ENCODE peak calls at places on chromosomes 4 and X, in nine cellular contexts. P is GM20000; R is transverse colon; Z is cardiac muscle cell; S is choroid plexus epithelial cell; V is CD4-positive, alpha-beta T cell; L is GM12865; T is B cell; J is fibroblast of lung. K is an unnamed sample.

GRCh38 chrX:133905305-133905704 is 80.1 kb downstream of the GPC3 start:
- DNase-seq in P (no peak), R (no peak), Z (no peak), S (no peak), V (no peak), L (no peak), T (no peak), J (no peak), K (no peak)

GRCh38 chr4:54233697-54234496 is 4.8 kb downstream of the PDGFRA start:
- DNase-seq in P (peak), R (peak), Z (peak), S (peak), V (peak), L (peak), T (peak), J (peak), K (peak)

GRCh38 chr4:37978509-37978908 is 18.3 kb downstream of the PTTG2 start:
- DNase-seq in P (no peak), R (no peak), Z (no peak), S (no peak), V (no peak), L (peak), T (no peak), J (no peak), K (no peak)

GRCh38 chr4:185265942-185266341 is 56.5 kb downstream of the SNX25 start:
- DNase-seq in P (no peak), R (no peak), Z (no peak), S (peak), V (no peak), L (peak), T (peak), J (peak), K (no peak)

GRCh38 chr4:85952518-85952917 is 407.3 kb downstream of the MAPK10 start:
- DNase-seq in P (no peak), R (no peak), Z (no peak), S (peak), V (no peak), L (no peak), T (no peak), J (peak), K (no peak)

GRCh38 chr4:168739851-168740250 is 243.0 kb downstream of the PALLD start:
- DNase-seq in P (no peak), R (no peak), Z (no peak), S (no peak), V (no peak), L (no peak), T (no peak), J (no peak), K (no peak)

GRCh38 chr4:162985131-162985530 is 181.6 kb downstream of the NAF1 start:
- DNase-seq in P (no peak), R (no peak), Z (no peak), S (no peak), V (no peak), L (no peak), T (no peak), J (no peak), K (no peak)

GRCh38 chr4:109207060-109207459 is 95.4 kb downstream of the COL25A1 start:
- DNase-seq in P (no peak), R (no peak), Z (no peak), S (peak), V (no peak), L (no peak), T (no peak), J (peak), K (no peak)

GRCh38 chr4:6916587-6917444 is 7.2 kb downstream of the TBC1D14 start:
- DNase-seq in P (no peak), R (peak), Z (no peak), S (peak), V (no peak), L (peak), T (no peak), J (no peak), K (peak)

GRCh38 chrX:33211356-33212254 is at the start of gene DMD:
- DNase-seq in P (no peak), R (peak), Z (peak), S (peak), V (no peak), L (no peak), T (no peak), J (peak), K (peak)

GRCh38 chr4:6134612-6135220 is 65.6 kb downstream of the JAKMIP1 start:
- DNase-seq in P (peak), R (no peak), Z (no peak), S (no peak), V (peak), L (peak), T (peak), J (no peak), K (no peak)

GRCh38 chr4:110602061-110602460 is 20.8 kb downstream of the PITX2 start:
- DNase-seq in P (no peak), R (no peak), Z (no peak), S (no peak), V (no peak), L (no peak), T (no peak), J (no peak), K (no peak)

GRCh38 chrX:40176979-40177430 is 79.2 kb upstream of the BCOR start:
- DNase-seq in P (peak), R (no peak), Z (peak), S (peak), V (no peak), L (no peak), T (no peak), J (no peak), K (no peak)

DNA sequence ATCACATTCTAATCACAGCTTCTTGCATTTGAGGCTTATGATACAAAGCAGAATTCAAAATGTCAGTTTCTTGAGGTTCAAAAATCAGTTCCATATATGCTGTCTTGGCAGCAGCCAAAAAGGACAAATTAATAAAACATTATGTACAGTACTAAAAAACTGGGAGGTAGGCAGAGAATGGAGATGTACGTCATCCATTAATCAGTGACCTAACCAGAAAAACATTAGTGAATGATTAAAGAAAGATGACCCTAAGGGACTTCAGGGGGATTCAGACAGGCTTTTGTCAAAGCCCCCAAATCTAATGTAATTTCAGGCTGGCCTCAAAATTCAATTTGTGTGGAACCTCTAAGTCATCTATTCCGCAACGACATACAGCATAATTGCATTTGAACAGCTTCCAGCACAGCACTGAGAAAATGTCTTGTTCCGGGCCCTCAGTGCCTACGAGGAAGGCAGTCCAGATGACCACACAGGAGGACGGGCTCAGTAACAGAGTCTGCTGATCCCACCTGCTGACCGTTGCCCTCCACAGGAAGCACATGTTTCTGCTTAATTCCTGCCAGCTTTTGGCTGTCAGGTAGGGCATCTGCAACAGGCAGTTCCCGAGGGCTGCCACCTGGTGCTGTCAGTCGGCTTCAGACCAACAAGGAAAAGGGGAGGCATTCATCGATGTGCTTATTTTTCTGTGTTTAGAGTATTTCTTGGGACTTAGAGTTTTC is 83.8 kb upstream of the HHIP start:
- DNase-seq in P (no peak), R (no peak), Z (peak), S (no peak), V (no peak), L (no peak), T (no peak), J (no peak), K (peak)
- TF ChIP-seq CTCF in P (no peak), R (no peak), Z (no peak), S (peak), V (no peak), L (no peak), T (no peak), J (no peak), K (peak)

GRCh38 chr4:41725254-41725653 is 23.3 kb downstream of the PHOX2B start:
- DNase-seq in P (no peak), R (no peak), Z (no peak), S (no peak), V (no peak), L (no peak), T (no peak), J (no peak), K (no peak)
- TF ChIP-seq CTCF in P (no peak), R (no peak), Z (no peak), S (peak), V (no peak), L (peak), T (no peak), J (no peak), K (no peak)

GRCh38 chr4:26161030-26161824 is 159.6 kb upstream of the RBPJ start:
- DNase-seq in P (no peak), R (no peak), Z (no peak), S (no peak), V (no peak), L (peak), T (no peak), J (peak), K (peak)
- TF ChIP-seq CTCF in P (no peak), R (no peak), Z (peak), S (peak), V (no peak), L (no peak), T (no peak), J (no peak), K (no peak)

GRCh38 chr4:82268826-82269193 is 105.0 kb downstream of the HNRNPD start:
- DNase-seq in P (no peak), R (no peak), Z (no peak), S (no peak), V (no peak), L (no peak), T (no peak), J (no peak), K (no peak)
- TF ChIP-seq CTCF in P (no peak), R (no peak), Z (no peak), S (no peak), V (peak), L (no peak), T (peak), J (no peak), K (no peak)

GRCh38 chrX:100819837-100820666 is at the start of gene CSTF2:
- DNase-seq in P (peak), R (peak), Z (peak), S (peak), V (peak), L (peak), T (peak), J (peak), K (peak)
- TF ChIP-seq CTCF in P (no peak), R (peak), Z (peak), S (peak), V (no peak), L (no peak), T (no peak), J (no peak), K (no peak)

GRCh38 chr4:126958482-126958881 is 674.3 kb upstream of the INTU start:
- DNase-seq in P (no peak), R (no peak), Z (no peak), S (no peak), V (no peak), L (no peak), T (no peak), J (no peak), K (no peak)

GRCh38 chr4:126956192-126956897 is 676.4 kb upstream of the INTU start:
- DNase-seq in P (no peak), R (no peak), Z (no peak), S (no peak), V (no peak), L (no peak), T (no peak), J (no peak), K (no peak)

GRCh38 chr4:126955292-126956191 is 677.2 kb upstream of the INTU start:
- DNase-seq in P (no peak), R (no peak), Z (no peak), S (no peak), V (no peak), L (no peak), T (no peak), J (no peak), K (no peak)

GRCh38 chr4:126960760-126961159 is 672.0 kb upstream of the INTU start:
- DNase-seq in P (no peak), R (no peak), Z (no peak), S (no peak), V (no peak), L (no peak), T (no peak), J (no peak), K (no peak)

GRCh38 chr4:126957555-126958440 is 675.0 kb upstream of the INTU start:
- DNase-seq in P (no peak), R (no peak), Z (no peak), S (peak), V (no peak), L (no peak), T (no peak), J (peak), K (no peak)
- TF ChIP-seq CTCF in P (no peak), R (no peak), Z (peak), S (peak), V (no peak), L (no peak), T (no peak), J (peak), K (no peak)

GRCh38 chr4:1348014-1348513 is 1.1 kb downstream of the UVSSA start:
- DNase-seq in P (no peak), R (no peak), Z (no peak), S (no peak), V (no peak), L (no peak), T (no peak), J (no peak), K (no peak)

GRCh38 chr4:1347410-1347864 is 429 bp downstream of the UVSSA start:
- DNase-seq in P (peak), R (peak), Z (peak), S (peak), V (peak), L (peak), T (peak), J (peak), K (peak)

GRCh38 chr4:1348746-1349145 is 1.7 kb downstream of the UVSSA start:
- DNase-seq in P (no peak), R (no peak), Z (no peak), S (no peak), V (no peak), L (no peak), T (no peak), J (no peak), K (no peak)

GRCh38 chr4:1345905-1346780 is 865 bp upstream of the UVSSA start:
- DNase-seq in P (peak), R (peak), Z (peak), S (peak), V (peak), L (peak), T (peak), J (peak), K (peak)

GRCh38 chr4:1346781-1347409 is at the start of gene UVSSA:
- DNase-seq in P (peak), R (peak), Z (peak), S (peak), V (peak), L (peak), T (peak), J (peak), K (peak)
- TF ChIP-seq CTCF in P (no peak), R (no peak), Z (no peak), S (no peak), V (no peak), L (no peak), T (no peak), J (no peak), K (no peak)